ENCODE peak calls at places on chromosomes 4 and X, in ten cellular contexts. G, C, W, F, K, L, S, R, P and Y are unnamed samples.

GRCh38 chr4:83626245-83626843 is 90.4 kb downstream of the GPAT3 start:
- DNase-seq in G (no peak), C (no peak), W (no peak), F (no peak), K (no peak), L (no peak), S (no peak), R (no peak), P (no peak), Y (no peak)

GRCh38 chr4:1512738-1513660 is 106.8 kb upstream of the NKX1-1 start:
- DNase-seq in G (no peak), C (no peak), W (no peak), F (no peak), K (peak; percentile 5), L (no peak), S (peak; percentile 16), R (peak; percentile 25), P (peak; percentile 62), Y (no peak)

GRCh38 chr4:13657016-13657415 is 29.5 kb upstream of the BOD1L1 start:
- DNase-seq in G (no peak), C (no peak), W (no peak), F (no peak), K (no peak), L (no peak), S (no peak), R (no peak), P (no peak), Y (no peak)

GRCh38 chrX:155778844-155779553 is 102.1 kb upstream of the VAMP7 start:
- DNase-seq in G (no peak), C (no peak), W (no peak), F (no peak), K (no peak), L (no peak), S (no peak), R (no peak), P (no peak), Y (no peak)

GRCh38 chr4:78799551-78800495 is 23.7 kb downstream of the BMP2K start:
- DNase-seq in G (no peak), C (no peak), W (no peak), F (no peak), K (no peak), L (no peak), S (no peak), R (no peak), P (no peak), Y (no peak)

GRCh38 chr4:84652478-84652877 is 69.6 kb downstream of the CDS1 start:
- DNase-seq in G (no peak), C (no peak), W (no peak), F (no peak), K (no peak), L (no peak), S (no peak), R (no peak), P (no peak), Y (no peak)

GRCh38 chr4:105966046-105966445 is 70.8 kb downstream of the NPNT start:
- DNase-seq in G (no peak), C (no peak), W (no peak), F (no peak), K (peak; percentile 19), L (no peak), S (no peak), R (no peak), P (no peak), Y (no peak)

GRCh38 chr4:25783943-25784342 is 78.8 kb downstream of the SEL1L3 start:
- DNase-seq in G (no peak), C (no peak), W (no peak), F (no peak), K (no peak), L (no peak), S (no peak), R (no peak), P (no peak), Y (no peak)

GRCh38 chrX:154546354-154547244 is at the start of gene G6PD:
- DNase-seq in G (no peak), C (no peak), W (peak; percentile 70), F (no peak), K (peak; percentile 51), L (no peak), S (peak; percentile 43), R (peak; percentile 83), P (peak; percentile 80), Y (peak; percentile 78)

GRCh38 chr4:138540056-138540800 is 298.1 kb upstream of the SLC7A11 start:
- DNase-seq in G (no peak), C (no peak), W (no peak), F (no peak), K (no peak), L (no peak), S (no peak), R (no peak), P (no peak), Y (no peak)

GRCh38 chrX:137166591-137166990 is 132.8 kb upstream of the GPR101 start:
- DNase-seq in G (no peak), C (no peak), W (no peak), F (peak; percentile 2), K (no peak), L (no peak), S (no peak), R (no peak), P (peak; percentile 42), Y (no peak)

GRCh38 chr4:159212675-159213297 is 109.9 kb downstream of the RAPGEF2 start:
- DNase-seq in G (no peak), C (no peak), W (no peak), F (no peak), K (no peak), L (no peak), S (no peak), R (no peak), P (no peak), Y (no peak)

GRCh38 chr4:182917182-182918043 is at the start of gene DCTD:
- DNase-seq in G (peak; percentile 86), C (no peak), W (peak; percentile 60), F (no peak), K (peak; percentile 60), L (no peak), S (peak; percentile 65), R (peak; percentile 83), P (peak; percentile 82), Y (peak; percentile 53)
- TF ChIP-seq POLR2A in G (peak; percentile 13), C (no peak), W (no peak), F (no peak), K (peak; percentile 21), L (peak; percentile 87), S (peak; percentile 72), R (peak; percentile 64), P (no peak), Y (peak; percentile 84)

GRCh38 chrX:104316739-104317138 is 62.0 kb upstream of the ESX1 start:
- DNase-seq in G (no peak), C (no peak), W (no peak), F (no peak), K (no peak), L (no peak), S (no peak), R (no peak), P (no peak), Y (no peak)
- TF ChIP-seq POLR2AphosphoS5 in G (no peak), C (no peak), W (no peak), F (no peak), K (no peak), L (no peak), S (no peak), R (no peak), P (no peak), Y (no peak)

DNA sequence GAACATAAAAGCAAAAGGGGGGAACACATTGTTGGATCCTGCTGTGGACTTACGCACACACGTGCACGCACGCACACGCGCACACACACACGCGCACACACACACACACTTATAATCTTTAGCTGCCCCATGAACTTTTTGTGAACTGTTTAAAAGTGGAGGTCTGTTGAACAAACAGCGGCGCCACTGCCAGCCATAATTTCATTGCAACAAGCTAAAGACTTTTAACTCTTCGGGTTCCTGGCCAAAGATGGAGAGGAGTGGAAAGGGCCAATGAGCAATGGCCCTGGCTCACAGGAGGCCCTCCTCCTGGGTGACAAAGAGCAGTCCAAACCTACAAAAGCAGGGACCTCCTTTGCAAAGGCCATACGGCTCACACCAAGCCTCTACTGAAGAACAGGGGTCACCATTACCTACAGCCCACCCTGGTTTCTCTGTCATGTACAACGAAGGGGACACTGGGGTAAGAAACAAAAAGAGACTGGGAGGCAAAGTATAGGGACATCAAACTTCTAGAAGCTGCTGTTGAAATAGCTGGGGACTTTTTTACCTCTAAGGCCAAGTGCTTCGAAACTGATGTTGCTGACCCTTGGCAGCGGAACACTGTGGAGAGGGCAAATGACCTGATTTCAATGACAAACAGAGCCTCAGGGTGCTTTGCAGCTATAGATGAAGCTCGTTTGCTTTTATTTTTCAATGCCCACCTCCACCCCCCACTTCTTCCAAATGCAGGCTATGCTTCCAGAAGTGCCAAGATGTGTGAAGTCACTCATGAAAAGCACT is 16.7 kb downstream of the BCOR start:
- DNase-seq in G (no peak), C (no peak), W (no peak), F (no peak), K (no peak), L (no peak), S (no peak), R (no peak), P (no peak), Y (no peak)
- TF ChIP-seq POLR2A in G (no peak), C (no peak), W (no peak), F (no peak), K (no peak), L (no peak), S (no peak), R (no peak), P (no peak), Y (no peak)

GRCh38 chr4:85717847-85718246 is 242.9 kb downstream of the ARHGAP24 start:
- DNase-seq in G (no peak), C (no peak), W (no peak), F (no peak), K (no peak), L (no peak), S (no peak), R (no peak), P (no peak), Y (no peak)

GRCh38 chr4:85713005-85713404 is 238.1 kb downstream of the ARHGAP24 start:
- DNase-seq in G (no peak), C (no peak), W (no peak), F (no peak), K (no peak), L (no peak), S (no peak), R (no peak), P (no peak), Y (no peak)

GRCh38 chr4:85720736-85721135 is 245.8 kb downstream of the ARHGAP24 start:
- DNase-seq in G (no peak), C (no peak), W (no peak), F (no peak), K (no peak), L (no peak), S (peak; percentile 7), R (no peak), P (no peak), Y (no peak)

GRCh38 chr4:85715996-85716737 is 241.2 kb downstream of the ARHGAP24 start:
- DNase-seq in G (no peak), C (no peak), W (no peak), F (no peak), K (no peak), L (no peak), S (no peak), R (no peak), P (no peak), Y (no peak)

DNA sequence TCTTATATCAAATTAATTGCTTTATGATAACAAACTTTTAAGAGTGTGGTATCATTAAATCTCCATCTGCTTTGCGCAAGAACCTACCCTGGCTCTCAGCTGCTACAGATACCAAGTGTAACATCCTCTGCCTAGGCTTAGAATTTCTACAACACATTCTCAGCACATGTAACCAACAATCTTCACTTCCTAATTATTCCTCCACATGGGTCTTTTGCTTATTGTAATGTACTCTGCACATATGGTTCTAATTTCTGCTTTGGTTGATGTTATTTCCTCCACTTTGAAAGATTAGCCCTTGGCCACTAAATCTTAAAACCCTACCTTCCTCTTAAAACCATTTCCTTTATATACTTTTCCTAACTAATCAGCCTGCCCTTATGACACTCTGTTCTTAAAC is 242.4 kb downstream of the ARHGAP24 start:
- DNase-seq in G (no peak), C (no peak), W (no peak), F (no peak), K (no peak), L (no peak), S (no peak), R (no peak), P (no peak), Y (no peak)
- TF ChIP-seq POLR2AphosphoS5 in G (no peak), C (no peak), W (no peak), F (no peak), K (no peak), L (no peak), S (no peak), R (no peak), P (no peak), Y (no peak)